ENCODE peak calls at places on chromosomes 7 and 10, in nine cellular contexts. B is upper lobe of left lung; O is ovary; L is tibial artery; P is CD8-positive, alpha-beta memory T cell; Z is A549; D is left ventricle myocardium inferior; F is PC-9; R is NT2/D1. H is an unnamed sample.

GRCh38 chr10:118662228-118663035 is 67.0 kb upstream of the PRLHR start:
- DNase-seq in B (no peak), O (no peak), L (no peak), P (peak; percentile 31), Z (no peak), D (no peak), F (no peak), R (no peak), H (no peak)

GRCh38 chr7:111919690-111920179 is 286.5 kb downstream of the DOCK4 start:
- DNase-seq in B (no peak), O (no peak), L (no peak), P (no peak), Z (no peak), D (no peak), F (no peak), R (no peak), H (no peak)

GRCh38 chr7:44973610-44974401 is 5.0 kb downstream of the MYO1G start:
- DNase-seq in B (no peak), O (no peak), L (no peak), P (peak; percentile 41), Z (no peak), D (peak; percentile 55), F (no peak), R (no peak), H (peak; percentile 36)

GRCh38 chr10:110209926-110210662 is 2.7 kb downstream of the MXI1 start:
- DNase-seq in B (no peak), O (peak; percentile 76), L (no peak), P (peak; percentile 50), Z (peak; percentile 29), D (peak; percentile 64), F (no peak), R (no peak), H (peak; percentile 49)

GRCh38 chr7:36967387-36967786 is 243.1 kb upstream of the AOAH start:
- DNase-seq in B (peak; percentile 62), O (peak; percentile 74), L (peak; percentile 53), P (no peak), Z (peak; percentile 49), D (peak; percentile 35), F (peak; percentile 55), R (peak; percentile 71), H (peak; percentile 56)

GRCh38 chr7:114345494-114345893 is 69.1 kb upstream of the FOXP2 start:
- DNase-seq in B (no peak), O (no peak), L (no peak), P (no peak), Z (no peak), D (no peak), F (no peak), R (no peak), H (no peak)

GRCh38 chr10:113333313-113333712 is 219.5 kb upstream of the HABP2 start:
- DNase-seq in B (no peak), O (no peak), L (no peak), P (no peak), Z (no peak), D (no peak), F (no peak), R (no peak), H (no peak)

GRCh38 chr7:149319376-149319775 is 57.4 kb downstream of the ZNF783 start:
- DNase-seq in B (no peak), O (no peak), L (no peak), P (no peak), Z (no peak), D (no peak), F (no peak), R (no peak), H (no peak)

GRCh38 chr7:3957735-3958491 is 656.9 kb downstream of the SDK1 start:
- DNase-seq in B (no peak), O (no peak), L (no peak), P (no peak), Z (no peak), D (no peak), F (no peak), R (no peak), H (no peak)

GRCh38 chr10:522350-522749 is 167.1 kb downstream of the DIP2C start:
- DNase-seq in B (peak; percentile 10), O (no peak), L (no peak), P (no peak), Z (no peak), D (no peak), F (no peak), R (no peak), H (no peak)

GRCh38 chr7:12410523-12410922 is 6.9 kb upstream of the VWDE start:
- DNase-seq in B (no peak), O (no peak), L (no peak), P (no peak), Z (no peak), D (no peak), F (no peak), R (no peak), H (no peak)

GRCh38 chr7:95491634-95492314 is 6.0 kb downstream of the ASB4 start:
- DNase-seq in B (no peak), O (no peak), L (no peak), P (no peak), Z (no peak), D (no peak), F (peak; percentile 95), R (no peak), H (no peak)

GRCh38 chr7:155964543-155964942 is 152.3 kb upstream of the SHH start:
- DNase-seq in B (no peak), O (no peak), L (no peak), P (no peak), Z (no peak), D (no peak), F (no peak), R (no peak), H (no peak)
- H3K4me1 ChIP-seq in B (no peaks in the 10 kb centered on the region), O (no peaks in the 10 kb centered on the region), L (no peaks in the 10 kb centered on the region), P (no peaks in the 10 kb centered on the region), Z (peaks cover 9% of the 10 kb centered on the region), D (no peaks in the 10 kb centered on the region), F (peaks cover 35% of the 10 kb centered on the region), R (peaks cover 2% of the 10 kb centered on the region), H (peaks cover 32% of the 10 kb centered on the region)

GRCh38 chr7:6654113-6654841 is 17.2 kb downstream of the ZNF316 start:
- DNase-seq in B (no peak), O (no peak), L (no peak), P (no peak), Z (no peak), D (no peak), F (no peak), R (no peak), H (no peak)

GRCh38 chr7:6655636-6656385 is 18.7 kb downstream of the ZNF316 start:
- DNase-seq in B (no peak), O (no peak), L (no peak), P (no peak), Z (no peak), D (no peak), F (no peak), R (no peak), H (no peak)

GRCh38 chr7:6654842-6655610 is 17.9 kb downstream of the ZNF316 start:
- DNase-seq in B (no peak), O (no peak), L (no peak), P (no peak), Z (no peak), D (no peak), F (no peak), R (no peak), H (no peak)

GRCh38 chr7:6656413-6656812 is 19.3 kb downstream of the ZNF316 start:
- DNase-seq in B (no peak), O (no peak), L (no peak), P (no peak), Z (no peak), D (no peak), F (no peak), R (no peak), H (no peak)

GRCh38 chr7:6658618-6659345 is 21.7 kb downstream of the ZNF316 start:
- DNase-seq in B (no peak), O (no peak), L (no peak), P (no peak), Z (no peak), D (no peak), F (no peak), R (no peak), H (no peak)
- H3K4me3 ChIP-seq in B (no peak overlapping the region), O (no peak overlapping the region), L (no peak overlapping the region), P (no peak overlapping the region), Z (no peak overlapping the region), D (no peak overlapping the region), F (no peak overlapping the region), R (no peak overlapping the region), H (no peak overlapping the region)

DNA sequence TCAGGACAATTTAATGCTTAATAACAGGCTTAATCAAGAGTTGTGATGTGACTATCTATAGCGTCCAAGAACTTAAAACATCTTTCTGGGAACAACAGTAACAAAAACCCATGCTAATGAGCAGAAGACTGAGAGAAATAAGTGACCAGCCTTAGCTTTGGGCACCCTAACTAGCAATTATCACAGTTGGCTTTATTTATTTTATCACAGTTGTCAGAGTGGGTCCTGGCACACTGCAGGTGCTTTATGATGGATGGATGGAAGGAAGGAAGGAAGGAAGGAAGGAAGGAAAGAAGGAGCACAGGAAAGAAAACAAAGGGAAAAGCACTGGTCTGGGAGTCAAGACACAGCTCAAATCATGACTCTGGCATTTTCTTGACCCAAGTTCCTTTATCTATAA is 181.1 kb downstream of the SKAP2 start:
- DNase-seq in B (no peak), O (no peak), L (no peak), P (no peak), Z (no peak), D (no peak), F (no peak), R (no peak), H (no peak)
- H3K4me1 ChIP-seq in B (peaks cover 19% of the 10 kb centered on the region), O (no peaks in the 10 kb centered on the region), L (no peaks in the 10 kb centered on the region), P (no peaks in the 10 kb centered on the region), Z (peaks cover 22% of the 10 kb centered on the region), D (no peaks in the 10 kb centered on the region), F (no peaks in the 10 kb centered on the region), R (no peaks in the 10 kb centered on the region), H (peaks cover 19% of the 10 kb centered on the region)

GRCh38 chr7:151017953-151018420 is 6.3 kb downstream of the ATG9B start:
- DNase-seq in B (peak; percentile 57), O (peak; percentile 74), L (peak; percentile 56), P (peak; percentile 84), Z (peak; percentile 71), D (peak; percentile 67), F (no peak), R (peak; percentile 76), H (peak; percentile 42)
- H3K4me3 ChIP-seq in B (peak overlapping the region; percentile 35), O (no peak overlapping the region), L (no peak overlapping the region), P (peak overlapping the region; percentile 67), Z (peak overlapping the region; percentile 30), D (peak overlapping the region; percentile 49), F (no peak overlapping the region), R (peak overlapping the region; percentile 44), H (no peak overlapping the region)

GRCh38 chr7:17016402-17017010 is 134.7 kb upstream of the AGR3 start:
- DNase-seq in B (no peak), O (no peak), L (no peak), P (no peak), Z (no peak), D (no peak), F (no peak), R (no peak), H (no peak)

GRCh38 chr7:17015575-17015974 is 133.8 kb upstream of the AGR3 start:
- DNase-seq in B (no peak), O (no peak), L (no peak), P (no peak), Z (no peak), D (no peak), F (no peak), R (no peak), H (peak; percentile 93)

GRCh38 chr7:17010637-17011300 is 129.0 kb upstream of the AGR3 start:
- DNase-seq in B (no peak), O (no peak), L (no peak), P (no peak), Z (no peak), D (no peak), F (no peak), R (no peak), H (no peak)

GRCh38 chr7:17013204-17013603 is 131.4 kb upstream of the AGR3 start:
- DNase-seq in B (no peak), O (no peak), L (no peak), P (no peak), Z (no peak), D (no peak), F (no peak), R (no peak), H (no peak)

GRCh38 chr7:17014693-17015092 is 132.9 kb upstream of the AGR3 start:
- DNase-seq in B (no peak), O (no peak), L (no peak), P (no peak), Z (no peak), D (no peak), F (no peak), R (no peak), H (no peak)
- H3K4me1 ChIP-seq in B (peaks cover 19% of the 10 kb centered on the region), O (no peaks in the 10 kb centered on the region), L (no peaks in the 10 kb centered on the region), P (no peaks in the 10 kb centered on the region), Z (no peaks in the 10 kb centered on the region), D (peaks cover 9% of the 10 kb centered on the region), F (peaks cover 16% of the 10 kb centered on the region), R (no peaks in the 10 kb centered on the region), H (peaks cover 32% of the 10 kb centered on the region)